ENCODE peak calls at places on chromosomes 1 and 21, in ten cellular contexts. One of them, this sample, is unnamed.

GRCh38 chr1:154796303-154796892 is 73.7 kb downstream of the KCNN3 start:
- DNase-seq in Peyer's patch: no peak
- DNase-seq in IMR-90: no peak
- DNase-seq in upper lobe of left lung: no peak
- DNase-seq in stomach: no peak
- DNase-seq in prostate gland: peak
- DNase-seq in sigmoid colon: no peak
- DNase-seq in testis: no peak
- DNase-seq in uterus: no peak
- DNase-seq in transverse colon: no peak
- DNase-seq in this sample: no peak

GRCh38 chr21:46503922-46504539 is 45.3 kb downstream of the DIP2A start:
- DNase-seq in prostate gland: no peak
- DNase-seq in stomach: no peak
- DNase-seq in testis: no peak
- DNase-seq in Peyer's patch: no peak
- DNase-seq in sigmoid colon: no peak
- DNase-seq in upper lobe of left lung: no peak
- DNase-seq in transverse colon: no peak
- DNase-seq in uterus: no peak
- DNase-seq in IMR-90: no peak
- DNase-seq in this sample: no peak

GRCh38 chr1:205602118-205602517 is 29.7 kb downstream of the ELK4 start:
- DNase-seq in IMR-90: no peak
- DNase-seq in sigmoid colon: no peak
- DNase-seq in upper lobe of left lung: no peak
- DNase-seq in transverse colon: no peak
- DNase-seq in uterus: no peak
- DNase-seq in testis: no peak
- DNase-seq in Peyer's patch: no peak
- DNase-seq in stomach: no peak
- DNase-seq in prostate gland: no peak
- DNase-seq in this sample: no peak

GRCh38 chr1:203089651-203090045 is 3.8 kb upstream of the MYOG start:
- DNase-seq in stomach: peak
- DNase-seq in Peyer's patch: no peak
- DNase-seq in transverse colon: no peak
- DNase-seq in uterus: no peak
- DNase-seq in IMR-90: no peak
- DNase-seq in upper lobe of left lung: no peak
- DNase-seq in testis: no peak
- DNase-seq in prostate gland: no peak
- DNase-seq in sigmoid colon: no peak
- DNase-seq in this sample: peak

GRCh38 chr1:79006564-79006963 is at the start of gene ADGRL4:
- DNase-seq in transverse colon: no peak
- DNase-seq in sigmoid colon: no peak
- DNase-seq in IMR-90: peak
- DNase-seq in testis: peak
- DNase-seq in uterus: peak
- DNase-seq in stomach: no peak
- DNase-seq in prostate gland: no peak
- DNase-seq in upper lobe of left lung: peak
- DNase-seq in Peyer's patch: no peak
- DNase-seq in this sample: no peak

GRCh38 chr1:33454646-33455282 is 17.7 kb upstream of the ZSCAN20 start:
- DNase-seq in upper lobe of left lung: peak
- DNase-seq in stomach: no peak
- DNase-seq in prostate gland: no peak
- DNase-seq in sigmoid colon: no peak
- DNase-seq in transverse colon: no peak
- DNase-seq in uterus: no peak
- DNase-seq in IMR-90: no peak
- DNase-seq in testis: no peak
- DNase-seq in Peyer's patch: no peak
- DNase-seq in this sample: no peak

GRCh38 chr1:89615676-89616598 is 17.0 kb upstream of the LRRC8C start:
- DNase-seq in testis: peak
- DNase-seq in sigmoid colon: no peak
- DNase-seq in stomach: peak
- DNase-seq in Peyer's patch: no peak
- DNase-seq in prostate gland: no peak
- DNase-seq in uterus: no peak
- DNase-seq in transverse colon: peak
- DNase-seq in upper lobe of left lung: no peak
- DNase-seq in IMR-90: no peak
- DNase-seq in this sample: no peak

GRCh38 chr1:1228596-1229321 is 3.0 kb downstream of the SDF4 start:
- DNase-seq in testis: no peak
- DNase-seq in upper lobe of left lung: peak
- DNase-seq in stomach: no peak
- DNase-seq in uterus: no peak
- DNase-seq in Peyer's patch: no peak
- DNase-seq in transverse colon: peak
- DNase-seq in IMR-90: no peak
- DNase-seq in sigmoid colon: no peak
- DNase-seq in prostate gland: no peak
- DNase-seq in this sample: no peak

GRCh38 chr1:168637350-168637991 is 61.1 kb downstream of the XCL1 start:
- DNase-seq in transverse colon: no peak
- DNase-seq in sigmoid colon: no peak
- DNase-seq in upper lobe of left lung: no peak
- DNase-seq in Peyer's patch: no peak
- DNase-seq in stomach: no peak
- DNase-seq in IMR-90: peak
- DNase-seq in uterus: no peak
- DNase-seq in testis: peak
- DNase-seq in prostate gland: no peak
- DNase-seq in this sample: no peak

GRCh38 chr1:48462716-48463285 is 9.2 kb downstream of the SPATA6 start:
- DNase-seq in stomach: no peak
- DNase-seq in prostate gland: no peak
- DNase-seq in transverse colon: no peak
- DNase-seq in upper lobe of left lung: no peak
- DNase-seq in sigmoid colon: no peak
- DNase-seq in testis: no peak
- DNase-seq in IMR-90: no peak
- DNase-seq in uterus: no peak
- DNase-seq in Peyer's patch: no peak
- DNase-seq in this sample: no peak

GRCh38 chr1:95138223-95138622 is 21.1 kb downstream of the TLCD4 start:
- DNase-seq in Peyer's patch: no peak
- DNase-seq in IMR-90: no peak
- DNase-seq in upper lobe of left lung: no peak
- DNase-seq in sigmoid colon: no peak
- DNase-seq in transverse colon: no peak
- DNase-seq in prostate gland: no peak
- DNase-seq in uterus: no peak
- DNase-seq in testis: no peak
- DNase-seq in stomach: no peak
- DNase-seq in this sample: no peak

GRCh38 chr1:223665592-223666312 is at the start of gene CAPN8:
- DNase-seq in IMR-90: no peak
- DNase-seq in upper lobe of left lung: no peak
- DNase-seq in uterus: no peak
- DNase-seq in sigmoid colon: no peak
- DNase-seq in stomach: peak
- DNase-seq in prostate gland: peak
- DNase-seq in transverse colon: peak
- DNase-seq in testis: no peak
- DNase-seq in Peyer's patch: peak
- DNase-seq in this sample: no peak

GRCh38 chr1:55310517-55310927 is 95.4 kb upstream of the USP24 start:
- DNase-seq in uterus: no peak
- DNase-seq in transverse colon: no peak
- DNase-seq in stomach: no peak
- DNase-seq in prostate gland: no peak
- DNase-seq in testis: no peak
- DNase-seq in Peyer's patch: no peak
- DNase-seq in IMR-90: peak
- DNase-seq in sigmoid colon: no peak
- DNase-seq in upper lobe of left lung: no peak
- DNase-seq in this sample: no peak

GRCh38 chr1:1085171-1085841 is 11.2 kb upstream of the RNF223 start:
- DNase-seq in Peyer's patch: peak
- DNase-seq in IMR-90: no peak
- DNase-seq in upper lobe of left lung: peak
- DNase-seq in testis: no peak
- DNase-seq in transverse colon: peak
- DNase-seq in prostate gland: no peak
- DNase-seq in stomach: peak
- DNase-seq in sigmoid colon: no peak
- DNase-seq in uterus: peak
- DNase-seq in this sample: peak

GRCh38 chr1:3314561-3315271 is 139.7 kb upstream of the ARHGEF16 start:
- DNase-seq in stomach: no peak
- DNase-seq in sigmoid colon: no peak
- DNase-seq in Peyer's patch: no peak
- DNase-seq in prostate gland: no peak
- DNase-seq in IMR-90: peak
- DNase-seq in uterus: peak
- DNase-seq in upper lobe of left lung: no peak
- DNase-seq in testis: no peak
- DNase-seq in transverse colon: no peak
- DNase-seq in this sample: no peak
- H3K4me3 ChIP-seq in stomach: no peak
- H3K4me3 ChIP-seq in sigmoid colon: no peak
- H3K4me3 ChIP-seq in Peyer's patch: no peak
- H3K4me3 ChIP-seq in prostate gland: no peak
- H3K4me3 ChIP-seq in IMR-90: no peak
- H3K4me3 ChIP-seq in uterus: no peak
- H3K4me3 ChIP-seq in upper lobe of left lung: no peak
- H3K4me3 ChIP-seq in testis: no peak
- H3K4me3 ChIP-seq in transverse colon: no peak
- H3K4me3 ChIP-seq in this sample: no peak

DNA sequence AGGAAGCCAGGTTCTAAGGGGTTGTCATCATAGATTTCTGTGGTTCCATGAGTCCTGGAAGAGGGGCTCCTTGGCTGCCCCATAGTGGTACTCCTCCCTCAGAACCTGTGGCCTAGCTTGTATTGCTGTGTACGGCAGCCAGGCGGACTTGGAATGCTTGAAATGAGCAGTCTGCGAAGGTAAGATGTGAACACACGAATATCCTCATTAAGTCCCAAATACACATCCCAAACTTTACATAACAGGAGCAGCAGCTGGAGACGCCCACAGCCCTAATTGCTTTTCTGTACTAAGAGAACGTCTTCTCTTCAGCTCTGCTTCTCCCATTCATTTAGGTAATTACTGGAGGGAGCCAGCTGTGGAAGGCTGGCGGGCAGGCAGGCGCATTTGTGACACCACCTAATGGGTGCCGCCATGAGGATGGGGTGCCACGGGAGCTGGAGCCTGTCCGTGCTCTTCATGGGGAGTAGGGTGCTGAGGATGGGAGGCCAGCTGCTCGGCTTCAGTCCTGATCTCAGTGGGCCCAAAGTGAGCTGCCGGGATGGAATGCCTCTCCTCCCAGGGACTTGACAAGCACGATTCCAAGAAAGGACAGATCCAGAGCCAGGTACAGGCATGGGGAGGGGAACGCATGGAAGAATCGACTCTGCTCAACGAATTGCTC is 66.6 kb upstream of the POU3F1 start:
- DNase-seq in IMR-90: no peak
- DNase-seq in transverse colon: no peak
- DNase-seq in stomach: no peak
- DNase-seq in prostate gland: no peak
- DNase-seq in Peyer's patch: peak
- DNase-seq in upper lobe of left lung: peak
- DNase-seq in uterus: no peak
- DNase-seq in sigmoid colon: no peak
- DNase-seq in testis: no peak
- DNase-seq in this sample: peak
- TF ChIP-seq CTCF in IMR-90: no peak
- TF ChIP-seq CTCF in transverse colon: no peak
- TF ChIP-seq CTCF in stomach: no peak
- TF ChIP-seq CTCF in prostate gland: no peak
- TF ChIP-seq CTCF in Peyer's patch: no peak
- TF ChIP-seq CTCF in upper lobe of left lung: no peak
- TF ChIP-seq CTCF in uterus: no peak
- TF ChIP-seq CTCF in sigmoid colon: no peak
- TF ChIP-seq CTCF in testis: no peak
- TF ChIP-seq CTCF in this sample: no peak

GRCh38 chr1:11982010-11982392 is 1.8 kb downstream of the MFN2 start:
- DNase-seq in sigmoid colon: no peak
- DNase-seq in testis: no peak
- DNase-seq in transverse colon: no peak
- DNase-seq in upper lobe of left lung: no peak
- DNase-seq in uterus: no peak
- DNase-seq in prostate gland: no peak
- DNase-seq in stomach: no peak
- DNase-seq in Peyer's patch: no peak
- DNase-seq in IMR-90: peak
- DNase-seq in this sample: no peak

GRCh38 chr1:11989669-11990068 is 9.4 kb downstream of the MFN2 start:
- DNase-seq in uterus: no peak
- DNase-seq in testis: no peak
- DNase-seq in sigmoid colon: no peak
- DNase-seq in transverse colon: no peak
- DNase-seq in Peyer's patch: no peak
- DNase-seq in IMR-90: no peak
- DNase-seq in upper lobe of left lung: no peak
- DNase-seq in stomach: no peak
- DNase-seq in prostate gland: no peak
- DNase-seq in this sample: no peak

GRCh38 chr1:11984121-11984520 is 3.9 kb downstream of the MFN2 start:
- DNase-seq in IMR-90: no peak
- DNase-seq in prostate gland: no peak
- DNase-seq in transverse colon: peak
- DNase-seq in testis: no peak
- DNase-seq in upper lobe of left lung: no peak
- DNase-seq in stomach: peak
- DNase-seq in Peyer's patch: peak
- DNase-seq in sigmoid colon: no peak
- DNase-seq in uterus: no peak
- DNase-seq in this sample: no peak

GRCh38 chr1:11984559-11984958 is 4.3 kb downstream of the MFN2 start:
- DNase-seq in IMR-90: no peak
- DNase-seq in transverse colon: no peak
- DNase-seq in testis: no peak
- DNase-seq in uterus: no peak
- DNase-seq in prostate gland: no peak
- DNase-seq in stomach: no peak
- DNase-seq in Peyer's patch: no peak
- DNase-seq in sigmoid colon: no peak
- DNase-seq in upper lobe of left lung: no peak
- DNase-seq in this sample: no peak

GRCh38 chr1:11985851-11986250 is 5.6 kb downstream of the MFN2 start:
- DNase-seq in stomach: no peak
- DNase-seq in sigmoid colon: no peak
- DNase-seq in IMR-90: peak
- DNase-seq in uterus: no peak
- DNase-seq in testis: no peak
- DNase-seq in Peyer's patch: no peak
- DNase-seq in prostate gland: no peak
- DNase-seq in upper lobe of left lung: no peak
- DNase-seq in transverse colon: no peak
- DNase-seq in this sample: no peak
- TF ChIP-seq POLR2A in stomach: no peak
- TF ChIP-seq POLR2A in sigmoid colon: no peak
- TF ChIP-seq POLR2A in IMR-90: no peak
- TF ChIP-seq POLR2A in uterus: no peak
- TF ChIP-seq POLR2A in testis: no peak
- TF ChIP-seq POLR2A in Peyer's patch: no peak
- TF ChIP-seq POLR2A in prostate gland: no peak
- TF ChIP-seq POLR2A in upper lobe of left lung: no peak
- TF ChIP-seq POLR2A in transverse colon: no peak
- TF ChIP-seq POLR2A in this sample: no peak

GRCh38 chr1:156741613-156741983 is 710 bp upstream of the MRPL24 start:
- DNase-seq in prostate gland: no peak
- DNase-seq in sigmoid colon: no peak
- DNase-seq in Peyer's patch: no peak
- DNase-seq in transverse colon: no peak
- DNase-seq in stomach: no peak
- DNase-seq in testis: no peak
- DNase-seq in IMR-90: no peak
- DNase-seq in upper lobe of left lung: no peak
- DNase-seq in uterus: no peak
- DNase-seq in this sample: no peak
- H3K4me3 ChIP-seq in prostate gland: no peak
- H3K4me3 ChIP-seq in sigmoid colon: peak
- H3K4me3 ChIP-seq in Peyer's patch: peak
- H3K4me3 ChIP-seq in transverse colon: peak
- H3K4me3 ChIP-seq in stomach: peak
- H3K4me3 ChIP-seq in testis: peak
- H3K4me3 ChIP-seq in IMR-90: no peak
- H3K4me3 ChIP-seq in upper lobe of left lung: no peak
- H3K4me3 ChIP-seq in uterus: peak
- H3K4me3 ChIP-seq in this sample: no peak